ENCODE peak calls at places on chromosomes 1 and 21, in seven cellular contexts. P, K, Y, C, S, R and F are unnamed samples.

GRCh38 chr1:200401708-200402107 is 8.1 kb downstream of the ZNF281 start:
- DNase-seq in P (no peak), K (no peak), Y (no peak), C (no peak), S (no peak), R (no peak), F (no peak)

GRCh38 chr1:91609571-91609970 is 108.9 kb downstream of the CDC7 start:
- DNase-seq in P (peak), K (peak), Y (no peak), C (no peak), S (no peak), R (no peak), F (peak)

GRCh38 chr21:35796834-35797233 is 263.5 kb downstream of the SETD4 start:
- DNase-seq in P (no peak), K (no peak), Y (no peak), C (no peak), S (no peak), R (no peak), F (peak)

GRCh38 chr1:152398812-152399698 is 15.0 kb downstream of the CRNN start:
- DNase-seq in P (peak), K (peak), Y (no peak), C (peak), S (no peak), R (no peak), F (no peak)

GRCh38 chr1:57137980-57138379 is 172.2 kb upstream of the C8B start:
- DNase-seq in P (no peak), K (no peak), Y (no peak), C (no peak), S (peak), R (no peak), F (no peak)

GRCh38 chr1:201985355-201985754 is 2.9 kb downstream of the RNPEP start:
- DNase-seq in P (no peak), K (no peak), Y (no peak), C (no peak), S (no peak), R (no peak), F (no peak)

GRCh38 chr1:54874079-54874830 is 12.7 kb downstream of the DHCR24 start:
- DNase-seq in P (no peak), K (no peak), Y (no peak), C (no peak), S (no peak), R (no peak), F (peak)

GRCh38 chr1:201886103-201886885 is 2.4 kb upstream of the SHISA4 start:
- DNase-seq in P (no peak), K (no peak), Y (no peak), C (no peak), S (no peak), R (no peak), F (no peak)

GRCh38 chr1:1176931-1177330 is 3.3 kb downstream of the TTLL10 start:
- DNase-seq in P (no peak), K (no peak), Y (no peak), C (no peak), S (no peak), R (no peak), F (no peak)

GRCh38 chr1:165543651-165544452 is at the start of gene LRRC52:
- DNase-seq in P (no peak), K (no peak), Y (no peak), C (no peak), S (no peak), R (no peak), F (no peak)

GRCh38 chr1:242470774-242471173 is 53.7 kb downstream of the PLD5 start:
- DNase-seq in P (no peak), K (no peak), Y (no peak), C (no peak), S (no peak), R (no peak), F (no peak)

GRCh38 chr1:1063945-1064831 is 9.9 kb downstream of the RNF223 start:
- DNase-seq in P (peak), K (peak), Y (no peak), C (peak), S (peak), R (peak), F (peak)

GRCh38 chr1:192707978-192708547 is 72.1 kb downstream of the RGS13 start:
- DNase-seq in P (no peak), K (no peak), Y (no peak), C (peak), S (no peak), R (no peak), F (no peak)

GRCh38 chr1:40897499-40897898 is 35.3 kb upstream of the CITED4 start:
- DNase-seq in P (peak), K (no peak), Y (no peak), C (no peak), S (no peak), R (no peak), F (peak)

GRCh38 chr1:2973661-2974593 is 47.3 kb upstream of the ACTRT2 start:
- DNase-seq in P (no peak), K (no peak), Y (no peak), C (no peak), S (no peak), R (no peak), F (no peak)

GRCh38 chr1:91556556-91556955 is 55.9 kb downstream of the CDC7 start:
- DNase-seq in P (no peak), K (no peak), Y (no peak), C (no peak), S (no peak), R (no peak), F (no peak)

GRCh38 chr21:36429672-36430546 is 44.7 kb downstream of the CHAF1B start:
- DNase-seq in P (peak), K (peak), Y (peak), C (peak), S (peak), R (peak), F (peak)

GRCh38 chr1:235366286-235366685 is 941 bp upstream of the TBCE start:
- DNase-seq in P (no peak), K (no peak), Y (no peak), C (no peak), S (no peak), R (peak), F (no peak)

GRCh38 chr21:15775981-15776380 is 46.2 kb downstream of the USP25 start:
- DNase-seq in P (no peak), K (no peak), Y (no peak), C (no peak), S (no peak), R (no peak), F (peak)

GRCh38 chr21:31151156-31151555 is 112.9 kb upstream of the KRTAP19-8 start:
- DNase-seq in P (no peak), K (no peak), Y (no peak), C (no peak), S (no peak), R (no peak), F (no peak)

GRCh38 chr1:193058529-193059281 is 455 bp downstream of the UCHL5 start:
- DNase-seq in P (peak), K (no peak), Y (no peak), C (peak), S (peak), R (peak), F (peak)

GRCh38 chr1:58440696-58441095 is 105.8 kb downstream of the OMA1 start:
- DNase-seq in P (no peak), K (no peak), Y (no peak), C (no peak), S (no peak), R (no peak), F (no peak)

GRCh38 chr1:214500349-214501055 is 50.9 kb downstream of the PTPN14 start:
- DNase-seq in P (no peak), K (no peak), Y (no peak), C (no peak), S (no peak), R (no peak), F (peak)

GRCh38 chr21:36509966-36510742 is 30.2 kb upstream of the CLDN14 start:
- DNase-seq in P (no peak), K (no peak), Y (no peak), C (no peak), S (no peak), R (no peak), F (no peak)

GRCh38 chr1:167627865-167628641 is 2.0 kb upstream of the RCSD1 start:
- DNase-seq in P (no peak), K (no peak), Y (no peak), C (peak), S (peak), R (peak), F (no peak)

DNA sequence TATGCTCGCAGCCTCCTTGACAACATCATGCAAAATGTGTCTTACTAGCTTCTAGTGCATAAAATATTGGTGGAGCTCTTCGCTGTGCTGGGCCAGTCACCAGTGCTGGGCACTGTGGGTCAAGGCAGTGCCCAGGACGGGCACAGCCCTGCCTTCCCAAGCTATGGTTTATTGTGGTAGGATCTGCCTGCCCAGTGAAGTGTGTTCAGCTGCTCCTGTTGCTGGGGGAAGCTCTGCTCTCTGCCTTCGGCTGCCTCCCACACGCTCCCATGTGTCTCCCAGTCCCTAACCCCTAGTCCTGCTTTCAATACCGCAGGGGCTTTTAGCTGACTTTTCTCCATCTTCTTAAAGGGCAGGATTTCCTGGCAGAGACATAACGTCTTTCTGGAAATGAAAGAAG is 15.7 kb downstream of the EPHX1 start:
- DNase-seq in P (no peak), K (no peak), Y (no peak), C (no peak), S (no peak), R (no peak), F (no peak)
- TF ChIP-seq CEBPB in P (no peak), K (no peak), Y (no peak), C (no peak), S (no peak), R (no peak), F (no peak)

DNA sequence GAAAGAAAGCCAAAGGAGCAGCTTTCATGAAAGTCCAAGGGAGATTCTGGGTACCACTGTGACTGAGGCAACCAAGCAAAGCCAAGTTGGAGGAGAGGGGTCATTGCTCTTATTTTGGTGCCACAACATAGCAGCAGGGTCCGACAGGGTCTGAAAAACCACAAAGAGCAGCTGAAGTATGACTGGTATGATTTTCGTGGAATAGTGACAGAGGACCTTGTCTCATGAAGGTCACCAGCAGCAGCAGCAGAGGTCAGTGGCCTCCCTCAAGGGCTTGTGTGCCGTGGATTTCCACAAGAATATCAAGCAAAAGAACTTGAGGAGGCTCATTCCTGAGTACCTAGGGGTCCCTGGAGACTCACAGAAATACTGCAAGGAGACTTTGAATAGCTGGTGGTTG is 160.9 kb upstream of the SYT6 start:
- DNase-seq in P (no peak), K (no peak), Y (no peak), C (no peak), S (no peak), R (no peak), F (no peak)
- TF ChIP-seq CEBPB in P (no peak), K (no peak), Y (no peak), C (no peak), S (no peak), R (no peak), F (no peak)

GRCh38 chr1:21909787-21910503 is 27.2 kb downstream of the HSPG2 start:
- DNase-seq in P (no peak), K (no peak), Y (no peak), C (no peak), S (peak), R (no peak), F (peak)

GRCh38 chr1:21909286-21909759 is 27.8 kb downstream of the HSPG2 start:
- DNase-seq in P (no peak), K (no peak), Y (no peak), C (no peak), S (no peak), R (no peak), F (peak)

GRCh38 chr1:21906173-21907078 is 30.7 kb downstream of the HSPG2 start:
- DNase-seq in P (no peak), K (no peak), Y (no peak), C (no peak), S (no peak), R (peak), F (peak)

GRCh38 chr1:21907079-21907418 is 30.1 kb downstream of the HSPG2 start:
- DNase-seq in P (no peak), K (no peak), Y (no peak), C (no peak), S (no peak), R (no peak), F (no peak)

GRCh38 chr1:21907737-21908136 is 29.4 kb downstream of the HSPG2 start:
- DNase-seq in P (no peak), K (no peak), Y (no peak), C (no peak), S (no peak), R (no peak), F (no peak)
- TF ChIP-seq CEBPB in P (no peak), K (no peak), Y (no peak), C (no peak), S (no peak), R (no peak), F (no peak)

GRCh38 chr21:32977216-32977615 is 48.5 kb upstream of the OLIG2 start:
- DNase-seq in P (no peak), K (no peak), Y (no peak), C (no peak), S (no peak), R (no peak), F (no peak)

GRCh38 chr21:32978346-32979270 is 47.1 kb upstream of the OLIG2 start:
- DNase-seq in P (no peak), K (no peak), Y (no peak), C (no peak), S (no peak), R (no peak), F (no peak)

GRCh38 chr21:32976791-32977190 is 48.9 kb upstream of the OLIG2 start:
- DNase-seq in P (no peak), K (no peak), Y (no peak), C (no peak), S (no peak), R (no peak), F (no peak)

GRCh38 chr21:32979598-32980268 is 46.0 kb upstream of the OLIG2 start:
- DNase-seq in P (no peak), K (no peak), Y (no peak), C (no peak), S (no peak), R (no peak), F (no peak)

GRCh38 chr21:32981096-32981495 is 44.6 kb upstream of the OLIG2 start:
- DNase-seq in P (no peak), K (no peak), Y (no peak), C (no peak), S (no peak), R (no peak), F (no peak)
- TF ChIP-seq CEBPB in P (no peak), K (no peak), Y (no peak), C (no peak), S (no peak), R (no peak), F (no peak)

GRCh38 chr1:210728437-210729149 is 399.9 kb downstream of the HHAT start:
- DNase-seq in P (no peak), K (no peak), Y (no peak), C (no peak), S (no peak), R (no peak), F (no peak)

GRCh38 chr1:210724768-210725167 is 396.1 kb downstream of the HHAT start:
- DNase-seq in P (no peak), K (no peak), Y (no peak), C (no peak), S (no peak), R (no peak), F (no peak)

GRCh38 chr1:210727709-210728108 is 399.0 kb downstream of the HHAT start:
- DNase-seq in P (no peak), K (no peak), Y (no peak), C (no peak), S (no peak), R (no peak), F (no peak)

GRCh38 chr1:210723646-210724045 is 394.9 kb downstream of the HHAT start:
- DNase-seq in P (no peak), K (no peak), Y (no peak), C (peak), S (no peak), R (no peak), F (no peak)

GRCh38 chr1:210726621-210727020 is 397.9 kb downstream of the HHAT start:
- DNase-seq in P (no peak), K (no peak), Y (peak), C (no peak), S (no peak), R (peak), F (peak)
- TF ChIP-seq CEBPB in P (no peak), K (no peak), Y (no peak), C (no peak), S (no peak), R (no peak), F (no peak)

GRCh38 chr1:32239335-32239734 is 7.7 kb upstream of the FAM167B start:
- DNase-seq in P (no peak), K (no peak), Y (no peak), C (no peak), S (no peak), R (no peak), F (no peak)
- TF ChIP-seq CEBPB in P (no peak), K (no peak), Y (no peak), C (no peak), S (no peak), R (no peak), F (no peak)

DNA sequence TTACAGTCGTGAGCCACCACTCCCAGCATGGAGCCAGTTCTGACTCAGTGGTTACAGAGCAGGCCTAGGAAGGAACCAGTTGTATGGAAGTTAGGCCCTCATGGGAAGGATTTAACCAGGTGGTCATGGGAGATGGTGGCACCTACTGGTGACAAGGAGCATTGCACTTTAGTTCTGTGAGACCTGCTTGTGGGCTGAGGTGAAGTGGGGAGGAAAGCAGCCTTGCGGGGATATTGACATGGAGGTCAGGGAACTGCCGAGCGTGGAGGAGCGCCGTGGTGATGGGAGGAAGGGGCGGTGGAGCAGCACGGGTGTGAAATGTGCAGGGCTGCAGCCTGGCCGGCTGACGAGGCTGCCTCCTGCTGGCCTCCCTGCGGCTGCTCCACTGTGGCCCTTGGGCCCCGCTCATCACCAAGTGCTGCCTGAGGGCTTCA is 100.4 kb downstream of the GALNT2 start:
- DNase-seq in P (peak), K (peak), Y (peak), C (peak), S (peak), R (peak), F (peak)
- TF ChIP-seq CEBPB in P (no peak), K (no peak), Y (no peak), C (no peak), S (no peak), R (no peak), F (no peak)

GRCh38 chr1:227892930-227893695 is 54.6 kb downstream of the WNT9A start:
- DNase-seq in P (no peak), K (no peak), Y (no peak), C (no peak), S (no peak), R (no peak), F (no peak)
- TF ChIP-seq CEBPB in P (no peak), K (no peak), Y (no peak), C (no peak), S (no peak), R (no peak), F (no peak)

DNA sequence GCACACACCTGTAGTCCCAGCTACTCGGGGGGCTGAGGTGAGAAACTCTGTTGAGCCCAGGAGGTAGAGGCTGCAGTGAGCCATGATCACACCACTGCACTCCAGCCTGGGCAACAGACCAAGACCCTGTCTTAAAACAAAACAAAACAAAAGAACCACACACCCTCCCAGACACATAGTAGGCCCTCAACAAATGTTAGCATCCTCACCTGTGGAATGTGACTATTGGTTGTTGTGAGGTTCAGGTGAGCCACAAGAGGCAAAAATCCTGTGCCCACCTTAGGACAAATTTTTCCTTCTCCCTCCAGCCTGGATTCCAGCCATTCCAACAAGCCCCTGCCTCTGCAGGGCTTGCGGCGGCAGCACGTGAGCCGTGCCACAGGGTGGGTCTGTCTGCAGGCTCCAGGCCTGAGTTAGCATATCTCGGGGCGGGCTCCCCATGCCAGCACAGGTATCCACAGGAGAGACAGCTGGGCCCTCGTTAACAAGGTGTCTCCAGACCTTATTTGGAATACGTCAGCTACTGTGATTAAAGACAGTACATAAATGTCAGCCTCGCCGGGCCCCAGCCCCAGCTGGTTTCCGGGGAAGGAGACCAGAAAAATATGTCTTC is 17.4 kb downstream of the C1QB start:
- DNase-seq in P (no peak), K (no peak), Y (no peak), C (no peak), S (no peak), R (no peak), F (no peak)
- TF ChIP-seq CEBPB in P (no peak), K (no peak), Y (no peak), C (no peak), S (no peak), R (no peak), F (no peak)